ENCODE peak calls at places on chromosomes 5 and 9, in seven cellular contexts. X, Y, D, W, M, K and I are unnamed samples.

GRCh38 chr9:96856363-96857286 is 2.3 kb upstream of the ZNF782 start:
- DNase-seq in X (peak), K (no peak), Y (peak), D (peak), M (peak), W (peak), I (no peak)

GRCh38 chr9:35681341-35682002 is 7.7 kb downstream of the CA9 start:
- DNase-seq in K (no peak), D (peak), W (no peak), Y (no peak), M (no peak), X (no peak), I (no peak)

GRCh38 chr9:69578026-69578425 is 94.1 kb downstream of the APBA1 start:
- DNase-seq in Y (no peak), W (no peak), D (no peak), X (no peak), K (no peak), M (no peak), I (no peak)

GRCh38 chr9:69762527-69762926 is 2.7 kb upstream of the PTAR1 start:
- DNase-seq in Y (no peak), K (no peak), W (no peak), M (no peak), X (no peak), D (peak), I (no peak)

GRCh38 chr9:72897069-72897649 is 55.7 kb downstream of the ALDH1A1 start:
- DNase-seq in D (no peak), X (no peak), W (no peak), Y (no peak), K (no peak), M (no peak), I (no peak)

GRCh38 chr9:8962084-8962483 is 1162.5 kb upstream of the DMAC1 start:
- DNase-seq in X (no peak), W (no peak), D (no peak), K (no peak), M (no peak), Y (no peak), I (no peak)

GRCh38 chr5:88647901-88648300 is 235.1 kb downstream of the MEF2C start:
- DNase-seq in D (no peak), K (no peak), Y (no peak), M (no peak), X (no peak), W (no peak), I (no peak)

GRCh38 chr9:107481035-107481434 is 8.5 kb downstream of the KLF4 start:
- DNase-seq in Y (no peak), K (no peak), X (no peak), D (no peak), M (no peak), W (no peak), I (no peak)

GRCh38 chr5:127844631-127845030 is 141.4 kb downstream of the CCDC192 start:
- DNase-seq in K (no peak), Y (no peak), X (no peak), W (no peak), M (no peak), D (no peak), I (no peak)

GRCh38 chr9:17005085-17005484 is 129.8 kb upstream of the CNTLN start:
- DNase-seq in M (no peak), X (no peak), W (no peak), K (no peak), Y (no peak), D (peak), I (no peak)

GRCh38 chr9:136059851-136060670 is 35.0 kb downstream of the NACC2 start:
- DNase-seq in K (no peak), D (peak), W (no peak), X (no peak), Y (peak), M (no peak), I (no peak)

GRCh38 chr5:107400328-107400727 is 270.4 kb downstream of the EFNA5 start:
- DNase-seq in M (no peak), Y (no peak), K (no peak), D (no peak), W (no peak), X (no peak), I (no peak)

GRCh38 chr5:11801061-11801460 is 103.2 kb downstream of the CTNND2 start:
- DNase-seq in K (no peak), Y (no peak), W (peak), X (no peak), D (no peak), M (no peak), I (no peak)

GRCh38 chr5:159851053-159851452 is 65.2 kb upstream of the ADRA1B start:
- DNase-seq in K (no peak), X (no peak), D (peak), M (no peak), W (peak), Y (no peak), I (no peak)

GRCh38 chr9:33170464-33171156 is 3.5 kb upstream of the B4GALT1 start:
- DNase-seq in M (peak), Y (no peak), D (no peak), X (peak), K (no peak), W (no peak), I (no peak)
- TF ChIP-seq CTCF in M (peak), Y (peak), D (peak), X (peak), K (peak), W (no peak), I (no peak)

DNA sequence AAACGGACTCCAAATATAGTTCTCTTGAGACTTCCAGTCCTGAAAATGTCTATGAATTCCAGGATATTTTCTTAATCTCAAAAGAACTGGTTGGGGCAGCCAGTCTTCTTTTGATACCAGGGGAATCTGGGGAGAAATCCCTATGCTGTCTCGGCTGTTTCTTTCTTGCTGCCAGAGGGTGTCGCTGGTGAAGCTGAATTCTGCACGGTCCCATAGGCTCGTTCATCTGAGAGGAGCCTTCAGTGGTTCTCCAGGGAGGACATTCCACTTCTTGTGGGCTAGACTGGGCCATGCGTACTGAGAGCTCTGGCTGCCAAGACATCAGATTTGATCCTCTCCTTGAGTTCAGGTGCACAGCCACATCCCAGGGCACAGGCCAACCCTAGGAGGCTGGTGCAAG is 155.0 kb upstream of the CLINT1 start:
- DNase-seq in M (peak), K (no peak), X (peak), D (peak), Y (no peak), W (peak), I (no peak)
- TF ChIP-seq CTCF in M (peak), K (peak), X (peak), D (peak), Y (peak), W (no peak), I (no peak)

DNA sequence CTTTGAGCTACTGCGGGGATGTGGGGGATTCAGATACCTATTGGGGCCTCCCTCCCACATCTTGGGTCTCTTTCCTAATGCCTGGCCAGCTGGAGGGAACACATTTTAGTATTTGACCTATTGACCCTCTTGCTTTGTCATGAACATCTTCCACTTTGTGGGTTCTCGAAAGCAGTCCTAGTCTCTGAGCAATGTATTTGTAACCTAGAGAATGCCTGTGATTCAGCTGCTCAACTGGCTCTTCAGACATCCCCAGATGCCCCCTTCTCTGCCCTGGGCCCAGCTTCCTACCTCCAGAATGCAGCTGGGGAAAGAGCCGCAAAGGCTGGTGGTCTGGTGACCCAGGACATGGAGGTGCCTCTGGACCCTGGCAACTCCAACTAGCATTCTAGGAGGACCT is 32.2 kb downstream of the APTX start:
- DNase-seq in X (no peak), Y (peak), K (no peak), D (peak), W (no peak), M (no peak), I (no peak)
- TF ChIP-seq CTCF in X (no peak), Y (no peak), K (no peak), D (no peak), W (no peak), M (no peak), I (no peak)

DNA sequence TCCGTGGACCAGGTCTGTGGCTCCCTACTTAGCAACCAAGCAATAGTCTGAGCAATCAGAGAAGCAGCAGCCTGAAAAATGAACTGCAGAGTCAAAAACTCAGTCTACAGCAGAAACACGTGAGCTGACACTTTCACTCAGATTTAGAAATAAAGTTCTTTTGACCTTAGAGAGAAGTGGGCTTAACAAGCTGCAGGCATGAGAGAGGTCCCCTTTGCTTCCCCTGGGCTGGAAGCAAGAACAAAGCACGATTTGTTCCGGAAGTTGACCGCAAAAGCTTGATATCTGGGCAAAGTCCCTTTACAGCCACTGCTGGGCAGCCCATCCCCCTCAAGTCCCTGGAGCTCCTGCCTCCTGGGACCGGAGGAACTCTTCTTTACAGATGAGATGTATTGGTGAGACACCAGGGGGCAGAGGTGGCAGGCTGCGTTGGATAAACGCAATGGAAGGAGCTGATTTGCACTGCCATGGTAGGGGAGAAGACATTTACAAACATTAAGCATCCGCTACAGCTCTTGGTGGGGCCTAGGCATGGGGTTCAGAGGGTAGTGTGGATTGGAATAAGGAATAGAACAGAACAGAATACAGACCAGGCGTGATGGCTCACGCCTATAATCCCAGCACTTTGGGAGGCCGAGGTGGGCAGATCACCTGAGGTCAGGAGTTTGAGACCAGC is 5.8 kb upstream of the SOWAHA start:
- DNase-seq in M (peak), X (peak), D (no peak), Y (no peak), K (no peak), W (no peak), I (no peak)
- TF ChIP-seq CTCF in M (peak), X (no peak), D (peak), Y (no peak), K (no peak), W (no peak), I (no peak)

GRCh38 chr5:15475365-15475764 is 24.6 kb upstream of the FBXL7 start:
- DNase-seq in W (no peak), K (no peak), D (no peak), M (no peak), X (no peak), Y (no peak), I (no peak)

GRCh38 chr5:15476977-15477376 is 23.0 kb upstream of the FBXL7 start:
- DNase-seq in M (no peak), X (no peak), K (no peak), W (no peak), Y (no peak), D (no peak), I (no peak)

GRCh38 chr5:15474143-15474719 is 25.7 kb upstream of the FBXL7 start:
- DNase-seq in K (no peak), M (no peak), X (no peak), Y (no peak), D (no peak), W (no peak), I (no peak)

GRCh38 chr5:15472116-15472515 is 27.9 kb upstream of the FBXL7 start:
- DNase-seq in K (no peak), D (no peak), M (no peak), W (no peak), X (no peak), Y (no peak), I (no peak)
- TF ChIP-seq CTCF in K (no peak), D (no peak), M (no peak), W (no peak), X (no peak), Y (no peak), I (no peak)